ENCODE peak calls at places on chromosomes 11 and 22, in five cellular contexts. A is WERI-Rb-1, Y is A549, N is IMR-90, P is transverse colon. Q is an unnamed sample.

GRCh38 chr22:44337658-44338004 is 24.9 kb upstream of the SHISAL1 start:
- DNase-seq in A (peak), Y (peak), P (peak), N (peak), Q (no peak)

GRCh38 chr11:2259466-2259830 is 10.9 kb downstream of the ASCL2 start:
- DNase-seq in P (no peak), Y (no peak), A (no peak), N (no peak), Q (no peak)

GRCh38 chr11:44609783-44610155 is 44.3 kb downstream of the CD82 start:
- DNase-seq in P (no peak), N (no peak), A (no peak), Y (no peak), Q (no peak)

GRCh38 chr11:11577932-11578331 is 43.9 kb downstream of the GALNT18 start:
- DNase-seq in A (no peak), N (no peak), P (no peak), Y (no peak), Q (no peak)

GRCh38 chr11:1829039-1829820 is 5.6 kb upstream of the SYT8 start:
- DNase-seq in Y (no peak), N (peak), A (peak), P (no peak), Q (no peak)

GRCh38 chr11:45412033-45412432 is 125.9 kb upstream of the SYT13 start:
- DNase-seq in N (no peak), P (no peak), Y (no peak), A (peak), Q (no peak)

GRCh38 chr11:19739872-19740271 is 27.2 kb downstream of the NAV2 start:
- DNase-seq in Y (peak), P (peak), N (peak), A (peak), Q (no peak)

GRCh38 chr11:37946155-37946766 is 1348.2 kb upstream of the RAG2 start:
- DNase-seq in N (peak), A (peak), P (peak), Y (peak), Q (peak)

GRCh38 chr11:5197538-5197937 is 2.9 kb downstream of the OR51V1 start:
- DNase-seq in A (no peak), N (peak), P (no peak), Y (no peak), Q (no peak)

GRCh38 chr11:1532606-1533341 is 39.3 kb downstream of the DUSP8 start:
- DNase-seq in A (no peak), N (no peak), P (no peak), Y (no peak), Q (no peak)

GRCh38 chr22:37184816-37185541 is 3.1 kb downstream of the C1QTNF6 start:
- DNase-seq in P (no peak), A (no peak), Y (no peak), N (no peak), Q (no peak)

GRCh38 chr22:43162412-43163150 is 11.2 kb downstream of the TSPO start:
- DNase-seq in N (no peak), Y (no peak), A (no peak), P (no peak), Q (no peak)

GRCh38 chr22:36334838-36335603 is 52.7 kb downstream of the MYH9 start:
- DNase-seq in A (no peak), Y (no peak), P (no peak), N (peak), Q (no peak)

GRCh38 chr11:77129841-77130756 is 2.1 kb downstream of the MYO7A start:
- DNase-seq in P (no peak), N (no peak), A (no peak), Y (no peak), Q (no peak)

GRCh38 chr22:38273135-38273761 is 438 bp upstream of the TMEM184B start:
- DNase-seq in A (no peak), Y (no peak), N (no peak), P (no peak), Q (no peak)

GRCh38 chr11:123461164-123461563 is 31.1 kb downstream of the GRAMD1B start:
- DNase-seq in A (no peak), N (no peak), Y (no peak), P (no peak), Q (no peak)

GRCh38 chr11:12169822-12170221 is 59.4 kb downstream of the MICAL2 start:
- DNase-seq in N (no peak), A (no peak), P (no peak), Y (no peak), Q (no peak)

GRCh38 chr11:109971184-109971523 is 122.0 kb upstream of the ZC3H12C start:
- DNase-seq in A (no peak), Y (no peak), N (peak), P (no peak), Q (no peak)

GRCh38 chr11:124923296-124923695 is 4.2 kb downstream of the HEPN1 start:
- DNase-seq in N (no peak), Y (no peak), P (no peak), A (no peak), Q (no peak)

GRCh38 chr11:13074714-13075464 is 65.8 kb downstream of the RASSF10 start:
- DNase-seq in A (no peak), N (no peak), P (no peak), Y (no peak), Q (no peak)

GRCh38 chr11:128453444-128454336 is 133.7 kb downstream of the ETS1 start:
- DNase-seq in A (no peak), N (peak), Y (no peak), P (peak), Q (no peak)

GRCh38 chr11:128448981-128449713 is 138.2 kb downstream of the ETS1 start:
- DNase-seq in P (no peak), A (no peak), Y (no peak), N (no peak), Q (no peak)

GRCh38 chr11:128448487-128448886 is 138.9 kb downstream of the ETS1 start:
- DNase-seq in A (no peak), P (peak), N (peak), Y (peak), Q (no peak)

GRCh38 chr11:128451651-128452470 is 135.5 kb downstream of the ETS1 start:
- DNase-seq in N (peak), P (peak), Y (no peak), A (no peak), Q (no peak)

GRCh38 chr11:128450882-128451647 is 136.3 kb downstream of the ETS1 start:
- DNase-seq in P (no peak), A (no peak), Y (no peak), N (no peak), Q (no peak)
- H3K27ac ChIP-seq in P (peak), A (no peak), Y (no peak), N (no peak), Q (no peak)

GRCh38 chr11:132051704-132052103 is 681.3 kb downstream of the NTM start:
- DNase-seq in N (no peak), P (no peak), Y (no peak), A (no peak), Q (no peak)

GRCh38 chr11:132056689-132057088 is 686.3 kb downstream of the NTM start:
- DNase-seq in P (no peak), N (peak), A (no peak), Y (no peak), Q (no peak)

GRCh38 chr11:132055296-132055695 is 684.9 kb downstream of the NTM start:
- DNase-seq in N (no peak), A (no peak), P (no peak), Y (no peak), Q (no peak)

GRCh38 chr11:132052904-132053303 is 682.5 kb downstream of the NTM start:
- DNase-seq in Y (no peak), N (no peak), P (no peak), A (no peak), Q (no peak)

DNA sequence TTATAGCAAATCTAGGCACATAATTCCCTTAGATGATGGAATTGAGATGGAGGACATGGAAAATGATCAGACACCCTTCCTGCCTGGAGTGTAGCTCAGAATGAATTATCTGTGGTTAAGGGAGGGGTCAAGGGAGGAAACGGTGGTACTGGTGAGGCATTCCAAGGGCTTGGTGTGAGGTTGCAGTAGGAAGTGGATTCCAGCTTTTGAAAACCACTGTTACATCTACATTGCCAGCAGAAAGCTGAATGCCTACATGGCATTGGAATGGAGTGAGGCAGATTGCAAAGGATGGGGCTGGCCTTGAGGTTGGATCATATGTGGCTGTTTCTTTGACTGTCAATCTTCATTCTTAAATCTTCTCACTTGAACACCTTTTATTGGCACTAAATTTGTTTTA is 684.4 kb downstream of the NTM start:
- DNase-seq in P (no peak), N (peak), Y (no peak), A (no peak), Q (no peak)
- H3K4me3 ChIP-seq in P (no peak), N (no peak), Y (no peak), A (no peak), Q (no peak)

DNA sequence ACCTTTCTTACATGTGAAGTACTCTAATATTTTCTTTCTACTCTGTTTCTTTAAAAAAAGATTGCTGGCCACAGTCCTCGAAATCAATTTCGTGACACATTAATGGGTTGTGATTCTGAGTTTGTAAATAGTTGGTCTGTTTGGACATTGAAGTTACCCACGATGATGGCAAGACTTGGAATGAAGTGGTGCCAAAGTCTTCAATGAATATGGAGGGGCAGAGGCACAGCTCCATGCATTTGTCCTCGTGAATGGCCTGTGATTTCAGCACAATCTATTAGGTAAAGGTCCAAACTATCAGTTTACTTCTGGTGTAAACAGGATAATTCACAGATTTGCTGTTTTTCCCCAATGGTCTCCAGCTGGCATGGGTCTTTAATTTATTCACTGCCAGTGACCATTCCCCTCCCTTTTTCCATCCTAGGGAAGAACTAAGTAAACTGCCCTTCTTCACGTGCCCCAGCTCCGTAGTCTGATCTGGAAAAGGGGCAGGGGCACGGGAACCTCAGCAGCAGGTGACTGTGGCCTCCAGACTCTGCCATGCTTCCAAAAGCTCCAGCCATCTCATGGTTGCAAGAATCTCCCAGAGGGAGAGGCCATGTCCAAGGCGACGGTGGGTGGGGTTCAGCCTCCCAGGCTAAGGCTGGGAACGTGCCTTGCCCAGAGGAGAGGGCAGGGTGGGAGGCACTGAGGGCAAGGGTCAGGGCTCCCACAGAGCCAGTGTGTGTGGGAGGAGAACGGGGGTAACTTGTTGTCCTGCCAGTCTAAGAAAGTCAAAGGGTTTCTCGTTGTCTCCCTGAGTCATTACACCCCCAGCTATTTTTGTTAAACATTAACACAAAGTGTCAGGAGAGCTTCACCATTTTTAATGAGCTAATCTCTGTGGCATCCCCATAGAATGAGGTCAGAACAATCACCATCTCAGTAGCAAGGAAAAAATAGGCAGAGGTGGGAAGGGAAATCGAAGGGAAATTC is 16.9 kb upstream of the PEX26 start:
- DNase-seq in A (no peak), N (peak), P (peak), Y (peak), Q (no peak)
- H3K27ac ChIP-seq in A (no peak), N (peak), P (peak), Y (peak), Q (no peak)

GRCh38 chr11:61295596-61295926 is 445 bp upstream of the VWCE start:
- DNase-seq in Y (no peak), P (peak), A (no peak), N (no peak), Q (no peak)
- H3K4me3 ChIP-seq in Y (no peak), P (peak), A (peak), N (no peak), Q (peak)

GRCh38 chr11:14656536-14657457 is 13.2 kb downstream of the PDE3B start:
- DNase-seq in A (no peak), P (no peak), N (no peak), Y (no peak), Q (no peak)
- H3K27ac ChIP-seq in A (no peak), P (peak), N (no peak), Y (no peak), Q (no peak)

GRCh38 chr11:128291043-128291442 is 296.3 kb downstream of the ETS1 start:
- DNase-seq in N (no peak), Y (no peak), A (no peak), P (no peak), Q (no peak)
- H3K4me3 ChIP-seq in N (no peak), Y (no peak), A (no peak), P (no peak), Q (no peak)

GRCh38 chr22:28911777-28912669 is 28.7 kb downstream of the ZNRF3 start:
- DNase-seq in A (no peak), P (no peak), N (peak), Y (peak), Q (no peak)
- H3K27ac ChIP-seq in A (no peak), P (peak), N (peak), Y (peak), Q (no peak)